ENCODE peak calls at places on chromosomes 13 and 19, in five cellular contexts. One of them, this sample, is unnamed.

GRCh38 chr13:95676100-95676774 is 702 bp upstream of the DNAJC3 start:
- DNase-seq in K562: peak; percentile 10
- DNase-seq in endothelial cell of umbilical vein: peak; percentile 71
- DNase-seq in DND-41: peak; percentile 41
- DNase-seq in colonic mucosa: peak; percentile 33
- DNase-seq in this sample: no peak

GRCh38 chr13:40536443-40537113 is 129.9 kb downstream of the FOXO1 start:
- DNase-seq in colonic mucosa: peak; percentile 71
- DNase-seq in endothelial cell of umbilical vein: peak; percentile 45
- DNase-seq in K562: no peak
- DNase-seq in DND-41: no peak
- DNase-seq in this sample: no peak

GRCh38 chr19:45402469-45403070 is 2.3 kb downstream of the PPP1R13L start:
- DNase-seq in K562: peak; percentile 86
- DNase-seq in endothelial cell of umbilical vein: peak; percentile 53
- DNase-seq in colonic mucosa: peak; percentile 72
- DNase-seq in DND-41: no peak
- DNase-seq in this sample: no peak

GRCh38 chr13:40589285-40590109 is 76.9 kb downstream of the FOXO1 start:
- DNase-seq in endothelial cell of umbilical vein: peak; percentile 94
- DNase-seq in DND-41: no peak
- DNase-seq in K562: no peak
- DNase-seq in colonic mucosa: no peak
- DNase-seq in this sample: no peak

GRCh38 chr13:48739346-48740037 is 85.8 kb downstream of the CYSLTR2 start:
- DNase-seq in endothelial cell of umbilical vein: no peak
- DNase-seq in K562: no peak
- DNase-seq in colonic mucosa: no peak
- DNase-seq in DND-41: no peak
- DNase-seq in this sample: no peak

GRCh38 chr13:62702502-62702901 is 1286.9 kb upstream of the PCDH20 start:
- DNase-seq in endothelial cell of umbilical vein: no peak
- DNase-seq in K562: no peak
- DNase-seq in colonic mucosa: no peak
- DNase-seq in DND-41: no peak
- DNase-seq in this sample: no peak

GRCh38 chr13:20475927-20476691 is 49.5 kb downstream of the CRYL1 start:
- DNase-seq in endothelial cell of umbilical vein: no peak
- DNase-seq in K562: no peak
- DNase-seq in colonic mucosa: no peak
- DNase-seq in DND-41: peak; percentile 85
- DNase-seq in this sample: no peak

GRCh38 chr13:33172400-33172799 is 113.2 kb downstream of the STARD13 start:
- DNase-seq in endothelial cell of umbilical vein: no peak
- DNase-seq in DND-41: no peak
- DNase-seq in colonic mucosa: no peak
- DNase-seq in K562: no peak
- DNase-seq in this sample: no peak

GRCh38 chr19:30393046-30393445 is 20.9 kb downstream of the ZNF536 start:
- DNase-seq in endothelial cell of umbilical vein: no peak
- DNase-seq in K562: no peak
- DNase-seq in colonic mucosa: no peak
- DNase-seq in DND-41: no peak
- DNase-seq in this sample: no peak

GRCh38 chr19:7983995-7984837 is 21.2 kb downstream of the ELAVL1 start:
- DNase-seq in colonic mucosa: no peak
- DNase-seq in endothelial cell of umbilical vein: no peak
- DNase-seq in DND-41: no peak
- DNase-seq in K562: no peak
- DNase-seq in this sample: no peak

GRCh38 chr13:49226613-49227012 is 6.5 kb downstream of the MLNR start:
- DNase-seq in endothelial cell of umbilical vein: no peak
- DNase-seq in colonic mucosa: no peak
- DNase-seq in K562: no peak
- DNase-seq in DND-41: no peak
- DNase-seq in this sample: no peak

GRCh38 chr13:20489185-20489820 is 36.4 kb downstream of the CRYL1 start:
- DNase-seq in endothelial cell of umbilical vein: no peak
- DNase-seq in DND-41: no peak
- DNase-seq in K562: no peak
- DNase-seq in colonic mucosa: no peak
- DNase-seq in this sample: no peak

GRCh38 chr13:32150794-32151193 is 119.2 kb downstream of the FRY start:
- DNase-seq in K562: no peak
- DNase-seq in colonic mucosa: peak; percentile 40
- DNase-seq in endothelial cell of umbilical vein: no peak
- DNase-seq in DND-41: no peak
- DNase-seq in this sample: no peak

GRCh38 chr19:55016017-55016416 is 22.0 kb downstream of the GP6 start:
- DNase-seq in K562: no peak
- DNase-seq in DND-41: no peak
- DNase-seq in colonic mucosa: no peak
- DNase-seq in endothelial cell of umbilical vein: no peak
- DNase-seq in this sample: no peak

GRCh38 chr13:100128373-100128772 is 39.5 kb downstream of the PCCA start:
- DNase-seq in colonic mucosa: no peak
- DNase-seq in endothelial cell of umbilical vein: no peak
- DNase-seq in DND-41: no peak
- DNase-seq in K562: no peak
- DNase-seq in this sample: no peak

GRCh38 chr19:55158848-55159793 is 1.6 kb upstream of the TNNI3 start:
- DNase-seq in K562: peak; percentile 77
- DNase-seq in colonic mucosa: no peak
- DNase-seq in DND-41: no peak
- DNase-seq in endothelial cell of umbilical vein: no peak
- DNase-seq in this sample: no peak

GRCh38 chr19:23254141-23254910 is 4.1 kb upstream of the ZNF724 start:
- DNase-seq in colonic mucosa: no peak
- DNase-seq in K562: no peak
- DNase-seq in endothelial cell of umbilical vein: no peak
- DNase-seq in DND-41: no peak
- DNase-seq in this sample: no peak

GRCh38 chr13:113621046-113621445 is 36.5 kb downstream of the TFDP1 start:
- DNase-seq in K562: no peak
- DNase-seq in DND-41: no peak
- DNase-seq in endothelial cell of umbilical vein: no peak
- DNase-seq in colonic mucosa: no peak
- DNase-seq in this sample: no peak

GRCh38 chr19:29622191-29623070 is 16.3 kb downstream of the POP4 start:
- DNase-seq in K562: no peak
- DNase-seq in endothelial cell of umbilical vein: no peak
- DNase-seq in DND-41: peak; percentile 17
- DNase-seq in colonic mucosa: no peak
- DNase-seq in this sample: no peak

GRCh38 chr19:49132974-49133609 is 13.7 kb downstream of the PPFIA3 start:
- DNase-seq in colonic mucosa: peak; percentile 70
- DNase-seq in endothelial cell of umbilical vein: no peak
- DNase-seq in DND-41: no peak
- DNase-seq in K562: peak; percentile 38
- DNase-seq in this sample: no peak

GRCh38 chr19:35714601-35715354 is 3.0 kb upstream of the KMT2B start:
- DNase-seq in K562: no peak
- DNase-seq in endothelial cell of umbilical vein: no peak
- DNase-seq in DND-41: no peak
- DNase-seq in colonic mucosa: no peak
- DNase-seq in this sample: no peak

GRCh38 chr19:4061178-4061682 is 5.5 kb downstream of the ZBTB7A start:
- DNase-seq in DND-41: no peak
- DNase-seq in K562: no peak
- DNase-seq in colonic mucosa: peak; percentile 97
- DNase-seq in endothelial cell of umbilical vein: no peak
- DNase-seq in this sample: no peak

GRCh38 chr19:5622465-5623396 is at the start of the genes SAFB and SAFB2:
- DNase-seq in endothelial cell of umbilical vein: peak; percentile 100
- DNase-seq in colonic mucosa: peak; percentile 99
- DNase-seq in DND-41: peak; percentile 100
- DNase-seq in K562: peak; percentile 98
- DNase-seq in this sample: peak; percentile 100

GRCh38 chr19:5624741-5625140 is 1.9 kb downstream of the SAFB start:
- DNase-seq in colonic mucosa: no peak
- DNase-seq in endothelial cell of umbilical vein: no peak
- DNase-seq in K562: no peak
- DNase-seq in DND-41: no peak
- DNase-seq in this sample: no peak

GRCh38 chr19:5621945-5622464 is 571 bp downstream of the SAFB2 start:
- DNase-seq in DND-41: peak; percentile 20
- DNase-seq in endothelial cell of umbilical vein: peak; percentile 15
- DNase-seq in K562: no peak
- DNase-seq in colonic mucosa: peak; percentile 56
- DNase-seq in this sample: no peak

GRCh38 chr19:5624154-5624663 is 1.3 kb downstream of the SAFB start:
- DNase-seq in endothelial cell of umbilical vein: peak; percentile 59
- DNase-seq in colonic mucosa: peak; percentile 58
- DNase-seq in DND-41: peak; percentile 35
- DNase-seq in K562: no peak
- DNase-seq in this sample: no peak

GRCh38 chr19:5623397-5624153 is 692 bp downstream of the SAFB start:
- DNase-seq in colonic mucosa: peak; percentile 31
- DNase-seq in DND-41: no peak
- DNase-seq in endothelial cell of umbilical vein: peak; percentile 28
- DNase-seq in K562: peak; percentile 47
- DNase-seq in this sample: no peak
- H3K4me1 ChIP-seq in colonic mucosa: peaks cover 9% of the 10 kb centered on the region
- H3K4me1 ChIP-seq in DND-41: peaks cover 72% of the 10 kb centered on the region
- H3K4me1 ChIP-seq in endothelial cell of umbilical vein: peaks cover 28% of the 10 kb centered on the region
- H3K4me1 ChIP-seq in K562: peaks cover 55% of the 10 kb centered on the region
- H3K4me1 ChIP-seq in this sample: peaks cover 9% of the 10 kb centered on the region

GRCh38 chr19:34178276-34178614 is 5.9 kb downstream of the LSM14A start:
- DNase-seq in DND-41: no peak
- DNase-seq in colonic mucosa: no peak
- DNase-seq in endothelial cell of umbilical vein: no peak
- DNase-seq in K562: no peak
- DNase-seq in this sample: no peak

GRCh38 chr19:34180709-34181108 is 8.4 kb downstream of the LSM14A start:
- DNase-seq in K562: no peak
- DNase-seq in endothelial cell of umbilical vein: no peak
- DNase-seq in colonic mucosa: no peak
- DNase-seq in DND-41: no peak
- DNase-seq in this sample: no peak

GRCh38 chr19:34180273-34180672 is 8.0 kb downstream of the LSM14A start:
- DNase-seq in endothelial cell of umbilical vein: no peak
- DNase-seq in DND-41: no peak
- DNase-seq in K562: no peak
- DNase-seq in colonic mucosa: no peak
- DNase-seq in this sample: no peak

GRCh38 chr19:34181111-34181864 is 9.0 kb downstream of the LSM14A start:
- DNase-seq in K562: no peak
- DNase-seq in endothelial cell of umbilical vein: no peak
- DNase-seq in DND-41: no peak
- DNase-seq in colonic mucosa: no peak
- DNase-seq in this sample: no peak

GRCh38 chr19:34179066-34179465 is 6.8 kb downstream of the LSM14A start:
- DNase-seq in colonic mucosa: no peak
- DNase-seq in K562: no peak
- DNase-seq in DND-41: no peak
- DNase-seq in endothelial cell of umbilical vein: no peak
- DNase-seq in this sample: no peak
- H3K9ac ChIP-seq in colonic mucosa: no peak overlapping the region
- H3K9ac ChIP-seq in K562: no peak overlapping the region
- H3K9ac ChIP-seq in DND-41: no peak overlapping the region
- H3K9ac ChIP-seq in endothelial cell of umbilical vein: no peak overlapping the region
- H3K9ac ChIP-seq in this sample: no peak overlapping the region

GRCh38 chr19:10256970-10257615 is 5.1 kb downstream of the MRPL4 start:
- DNase-seq in colonic mucosa: no peak
- DNase-seq in DND-41: no peak
- DNase-seq in K562: no peak
- DNase-seq in endothelial cell of umbilical vein: no peak
- DNase-seq in this sample: no peak

GRCh38 chr19:10260141-10260584 is 8.1 kb downstream of the MRPL4 start:
- DNase-seq in DND-41: no peak
- DNase-seq in endothelial cell of umbilical vein: no peak
- DNase-seq in K562: no peak
- DNase-seq in colonic mucosa: no peak
- DNase-seq in this sample: no peak

GRCh38 chr19:10259162-10259905 is 7.3 kb downstream of the MRPL4 start:
- DNase-seq in endothelial cell of umbilical vein: peak; percentile 79
- DNase-seq in DND-41: peak; percentile 93
- DNase-seq in K562: peak; percentile 70
- DNase-seq in colonic mucosa: peak; percentile 87
- DNase-seq in this sample: peak; percentile 93

GRCh38 chr19:10256551-10256950 is 4.5 kb downstream of the MRPL4 start:
- DNase-seq in colonic mucosa: no peak
- DNase-seq in DND-41: no peak
- DNase-seq in endothelial cell of umbilical vein: no peak
- DNase-seq in K562: no peak
- DNase-seq in this sample: no peak

DNA sequence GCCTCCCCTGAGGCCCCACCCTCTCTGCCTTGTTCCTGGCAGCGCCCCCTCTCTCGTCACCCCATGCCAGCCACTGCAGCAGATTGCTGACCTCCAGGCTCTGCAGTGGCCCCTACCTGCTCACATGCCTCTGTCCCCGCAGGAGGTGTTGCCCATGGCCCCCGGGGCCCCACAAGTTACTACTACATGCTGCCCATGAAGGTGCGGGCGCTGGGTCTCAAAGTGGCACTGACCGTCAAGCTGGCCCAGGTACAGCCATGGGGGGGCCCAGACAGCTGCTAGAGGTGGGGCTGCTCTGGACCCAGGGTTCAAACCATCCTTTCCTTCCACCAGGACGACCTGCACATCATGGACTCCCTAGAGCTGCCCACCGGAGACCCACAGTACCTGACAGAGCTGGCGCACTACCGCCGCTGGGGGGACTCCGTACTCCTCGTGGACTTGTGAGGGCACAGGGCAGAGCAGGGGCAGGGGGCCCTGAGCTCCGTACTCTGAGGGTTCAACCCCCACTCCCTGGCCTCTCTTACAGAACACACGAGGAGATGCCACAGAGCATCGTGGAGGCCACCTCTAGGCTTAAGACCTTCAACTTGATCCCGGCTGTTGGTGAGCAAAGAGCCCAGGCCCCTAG is 6.2 kb downstream of the MRPL4 start:
- DNase-seq in colonic mucosa: no peak
- DNase-seq in endothelial cell of umbilical vein: no peak
- DNase-seq in DND-41: no peak
- DNase-seq in K562: no peak
- DNase-seq in this sample: no peak
- H3K36me3 ChIP-seq in colonic mucosa: no peaks in the 10 kb centered on the region
- H3K36me3 ChIP-seq in endothelial cell of umbilical vein: peaks cover 6% of the 10 kb centered on the region
- H3K36me3 ChIP-seq in DND-41: peaks cover 53% of the 10 kb centered on the region
- H3K36me3 ChIP-seq in K562: peaks cover 60% of the 10 kb centered on the region
- H3K36me3 ChIP-seq in this sample: peaks cover 65% of the 10 kb centered on the region

DNA sequence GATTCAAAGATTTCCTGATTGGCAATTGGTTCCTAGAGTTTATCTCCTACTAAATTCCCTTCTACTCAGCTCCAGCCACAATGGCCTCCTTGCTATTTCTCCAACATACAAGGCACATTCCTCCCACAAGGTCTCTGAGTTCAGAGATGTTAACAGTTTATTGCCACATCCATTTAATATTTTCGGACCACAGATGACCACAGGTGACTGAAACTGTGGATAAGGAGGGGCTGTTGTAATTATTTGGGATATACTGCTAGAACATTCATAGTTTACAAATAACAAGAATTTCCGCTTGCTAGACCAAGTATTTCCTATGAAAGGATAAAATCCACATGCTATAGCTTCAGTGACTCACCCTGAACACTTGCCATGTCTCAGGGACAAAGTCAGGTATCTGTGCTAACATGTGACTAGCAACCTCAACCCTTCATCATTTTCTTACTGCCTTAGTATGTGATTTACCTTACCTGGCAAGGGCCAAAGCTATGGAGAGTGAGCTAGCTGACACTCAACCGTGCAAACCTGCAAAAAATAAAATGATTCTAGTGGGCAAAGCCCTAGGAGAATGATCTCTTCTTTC is 117.7 kb downstream of the TBC1D4 start:
- DNase-seq in DND-41: no peak
- DNase-seq in colonic mucosa: no peak
- DNase-seq in endothelial cell of umbilical vein: peak; percentile 42
- DNase-seq in K562: no peak
- DNase-seq in this sample: no peak
- H3K4me1 ChIP-seq in DND-41: no peaks in the 10 kb centered on the region
- H3K4me1 ChIP-seq in colonic mucosa: no peaks in the 10 kb centered on the region
- H3K4me1 ChIP-seq in endothelial cell of umbilical vein: peaks cover 49% of the 10 kb centered on the region
- H3K4me1 ChIP-seq in K562: no peaks in the 10 kb centered on the region
- H3K4me1 ChIP-seq in this sample: no peaks in the 10 kb centered on the region